ENCODE peak calls at places on chromosomes 7 and 10, in four cellular contexts. One of them, this sample, is unnamed.

GRCh38 chr10:16381083-16381482 is 55.7 kb upstream of the PTER start:
- DNase-seq in GM06990: no peak
- DNase-seq in CD4-positive, CD25-positive, alpha-beta regulatory T cell: no peak
- DNase-seq in left lung: no peak
- DNase-seq in this sample: no peak

GRCh38 chr7:94514917-94515316 is 5.3 kb downstream of the CASD1 start:
- DNase-seq in CD4-positive, CD25-positive, alpha-beta regulatory T cell: no peak
- DNase-seq in left lung: no peak
- DNase-seq in GM06990: no peak
- DNase-seq in this sample: no peak

GRCh38 chr10:37812290-37812689 is 45.1 kb downstream of the ZNF248 start:
- DNase-seq in GM06990: no peak
- DNase-seq in CD4-positive, CD25-positive, alpha-beta regulatory T cell: no peak
- DNase-seq in left lung: no peak
- DNase-seq in this sample: no peak

GRCh38 chr7:568681-569035 is 49.0 kb upstream of the PDGFA start:
- DNase-seq in GM06990: no peak
- DNase-seq in CD4-positive, CD25-positive, alpha-beta regulatory T cell: no peak
- DNase-seq in left lung: no peak
- DNase-seq in this sample: no peak

GRCh38 chr7:64863969-64864368 is 39.1 kb upstream of the ZNF273 start:
- DNase-seq in CD4-positive, CD25-positive, alpha-beta regulatory T cell: no peak
- DNase-seq in GM06990: no peak
- DNase-seq in left lung: no peak
- DNase-seq in this sample: no peak

GRCh38 chr7:37411444-37412034 is 37.1 kb downstream of the ELMO1 start:
- DNase-seq in left lung: no peak
- DNase-seq in GM06990: no peak
- DNase-seq in CD4-positive, CD25-positive, alpha-beta regulatory T cell: no peak
- DNase-seq in this sample: no peak

GRCh38 chr7:33334349-33334748 is 205.0 kb downstream of the BBS9 start:
- DNase-seq in left lung: no peak
- DNase-seq in GM06990: no peak
- DNase-seq in CD4-positive, CD25-positive, alpha-beta regulatory T cell: no peak
- DNase-seq in this sample: peak; percentile 11

GRCh38 chr7:1703475-1704325 is 33.6 kb downstream of the ELFN1 start:
- DNase-seq in left lung: peak; percentile 10
- DNase-seq in CD4-positive, CD25-positive, alpha-beta regulatory T cell: no peak
- DNase-seq in GM06990: no peak
- DNase-seq in this sample: no peak

GRCh38 chr7:66173856-66174255 is 31.3 kb upstream of the TPST1 start:
- DNase-seq in GM06990: no peak
- DNase-seq in left lung: no peak
- DNase-seq in CD4-positive, CD25-positive, alpha-beta regulatory T cell: no peak
- DNase-seq in this sample: no peak

GRCh38 chr10:62502995-62503613 is 128.9 kb downstream of the ZNF365 start:
- DNase-seq in GM06990: no peak
- DNase-seq in left lung: no peak
- DNase-seq in CD4-positive, CD25-positive, alpha-beta regulatory T cell: no peak
- DNase-seq in this sample: no peak

GRCh38 chr7:141012044-141012685 is 2.6 kb downstream of the MRPS33 start:
- DNase-seq in left lung: no peak
- DNase-seq in GM06990: peak; percentile 29
- DNase-seq in CD4-positive, CD25-positive, alpha-beta regulatory T cell: peak; percentile 62
- DNase-seq in this sample: peak; percentile 82

GRCh38 chr7:1492640-1493039 is 11.5 kb downstream of the INTS1 start:
- DNase-seq in GM06990: no peak
- DNase-seq in CD4-positive, CD25-positive, alpha-beta regulatory T cell: no peak
- DNase-seq in left lung: no peak
- DNase-seq in this sample: no peak

GRCh38 chr7:21939136-21939857 is 6.4 kb downstream of the CDCA7L start:
- DNase-seq in GM06990: peak; percentile 45
- DNase-seq in CD4-positive, CD25-positive, alpha-beta regulatory T cell: no peak
- DNase-seq in left lung: no peak
- DNase-seq in this sample: no peak

GRCh38 chr10:79081353-79082034 is 12.7 kb downstream of the ZMIZ1 start:
- DNase-seq in GM06990: no peak
- DNase-seq in left lung: peak; percentile 32
- DNase-seq in CD4-positive, CD25-positive, alpha-beta regulatory T cell: no peak
- DNase-seq in this sample: no peak
- H3K4me3 ChIP-seq in GM06990: no peak overlapping the region
- H3K4me3 ChIP-seq in left lung: no peak overlapping the region
- H3K4me3 ChIP-seq in CD4-positive, CD25-positive, alpha-beta regulatory T cell: no peak overlapping the region
- H3K4me3 ChIP-seq in this sample: no peak overlapping the region

GRCh38 chr7:3760696-3761095 is 459.6 kb downstream of the SDK1 start:
- DNase-seq in CD4-positive, CD25-positive, alpha-beta regulatory T cell: no peak
- DNase-seq in left lung: no peak
- DNase-seq in GM06990: no peak
- DNase-seq in this sample: no peak

GRCh38 chr7:3757059-3757458 is 456.0 kb downstream of the SDK1 start:
- DNase-seq in CD4-positive, CD25-positive, alpha-beta regulatory T cell: no peak
- DNase-seq in left lung: no peak
- DNase-seq in GM06990: no peak
- DNase-seq in this sample: no peak

GRCh38 chr7:3753868-3754267 is 452.8 kb downstream of the SDK1 start:
- DNase-seq in CD4-positive, CD25-positive, alpha-beta regulatory T cell: no peak
- DNase-seq in left lung: no peak
- DNase-seq in GM06990: no peak
- DNase-seq in this sample: no peak

DNA sequence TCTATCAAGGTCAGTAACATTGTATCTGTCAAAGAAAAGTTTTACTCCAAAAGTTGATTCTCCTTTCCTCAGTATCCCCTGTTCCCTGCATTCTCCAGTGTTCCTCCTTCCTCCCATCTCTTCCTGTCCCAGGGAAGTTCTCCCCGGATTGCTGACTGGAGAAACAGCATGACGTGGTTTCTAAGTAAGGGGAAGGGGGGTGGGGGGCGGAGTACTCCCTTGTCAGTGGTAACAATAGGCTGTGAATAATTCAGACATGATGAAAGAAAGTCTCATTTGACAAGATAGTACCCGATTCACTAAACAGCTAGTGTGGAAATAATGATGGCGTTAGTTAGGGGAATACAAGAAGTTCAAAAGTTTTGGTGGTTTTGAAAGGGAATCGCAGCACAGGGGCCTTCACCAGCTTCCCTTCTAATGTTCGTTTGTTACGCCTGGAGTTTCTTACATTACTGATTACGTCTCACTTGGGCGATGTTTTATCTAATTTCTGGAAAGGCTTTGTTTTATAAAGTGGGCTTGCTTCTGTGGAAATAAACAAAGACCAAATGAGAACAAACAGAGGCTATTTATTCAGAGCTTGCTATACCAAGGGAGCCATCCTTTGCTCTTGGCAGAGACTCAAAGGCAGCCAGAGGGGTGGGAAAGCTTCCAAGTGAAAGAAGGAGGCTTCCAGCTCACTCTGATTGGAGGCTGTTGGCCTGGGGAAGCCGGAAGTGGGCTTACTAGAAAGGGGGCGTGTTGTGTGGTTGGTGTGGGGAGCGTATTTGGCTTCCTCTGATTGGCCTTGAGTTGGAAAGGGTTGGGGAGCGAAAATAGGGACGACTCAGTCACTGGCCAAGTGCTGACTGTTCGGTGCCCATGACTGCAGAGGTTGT is 453.7 kb downstream of the SDK1 start:
- DNase-seq in left lung: peak; percentile 39
- DNase-seq in CD4-positive, CD25-positive, alpha-beta regulatory T cell: no peak
- DNase-seq in GM06990: no peak
- DNase-seq in this sample: peak; percentile 15
- H3K4me3 ChIP-seq in left lung: no peak overlapping the region
- H3K4me3 ChIP-seq in CD4-positive, CD25-positive, alpha-beta regulatory T cell: no peak overlapping the region
- H3K4me3 ChIP-seq in GM06990: no peak overlapping the region
- H3K4me3 ChIP-seq in this sample: no peak overlapping the region

DNA sequence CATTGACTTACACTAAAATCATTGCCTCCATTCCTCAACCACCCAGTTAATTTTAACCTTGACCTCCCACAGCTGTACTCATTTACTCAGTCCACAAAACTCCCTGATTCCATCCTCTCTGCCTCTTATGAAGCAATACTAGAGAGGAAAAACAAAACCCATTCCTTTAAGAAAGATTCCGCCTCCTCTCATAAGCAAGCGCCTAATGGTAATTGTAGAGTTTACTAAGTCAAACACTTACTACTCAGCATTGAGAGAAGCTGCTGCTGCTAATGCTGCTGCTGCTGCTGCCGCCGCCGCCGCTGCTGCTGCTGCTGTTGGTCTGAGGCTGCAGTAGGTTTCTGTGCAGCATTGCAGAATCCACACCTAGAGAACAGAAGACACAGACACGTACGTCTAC is 2.1 kb upstream of the ADD3 start:
- DNase-seq in GM06990: no peak
- DNase-seq in CD4-positive, CD25-positive, alpha-beta regulatory T cell: no peak
- DNase-seq in left lung: peak; percentile 40
- DNase-seq in this sample: no peak
- H3K4me3 ChIP-seq in GM06990: no peak overlapping the region
- H3K4me3 ChIP-seq in CD4-positive, CD25-positive, alpha-beta regulatory T cell: no peak overlapping the region
- H3K4me3 ChIP-seq in left lung: no peak overlapping the region
- H3K4me3 ChIP-seq in this sample: no peak overlapping the region

DNA sequence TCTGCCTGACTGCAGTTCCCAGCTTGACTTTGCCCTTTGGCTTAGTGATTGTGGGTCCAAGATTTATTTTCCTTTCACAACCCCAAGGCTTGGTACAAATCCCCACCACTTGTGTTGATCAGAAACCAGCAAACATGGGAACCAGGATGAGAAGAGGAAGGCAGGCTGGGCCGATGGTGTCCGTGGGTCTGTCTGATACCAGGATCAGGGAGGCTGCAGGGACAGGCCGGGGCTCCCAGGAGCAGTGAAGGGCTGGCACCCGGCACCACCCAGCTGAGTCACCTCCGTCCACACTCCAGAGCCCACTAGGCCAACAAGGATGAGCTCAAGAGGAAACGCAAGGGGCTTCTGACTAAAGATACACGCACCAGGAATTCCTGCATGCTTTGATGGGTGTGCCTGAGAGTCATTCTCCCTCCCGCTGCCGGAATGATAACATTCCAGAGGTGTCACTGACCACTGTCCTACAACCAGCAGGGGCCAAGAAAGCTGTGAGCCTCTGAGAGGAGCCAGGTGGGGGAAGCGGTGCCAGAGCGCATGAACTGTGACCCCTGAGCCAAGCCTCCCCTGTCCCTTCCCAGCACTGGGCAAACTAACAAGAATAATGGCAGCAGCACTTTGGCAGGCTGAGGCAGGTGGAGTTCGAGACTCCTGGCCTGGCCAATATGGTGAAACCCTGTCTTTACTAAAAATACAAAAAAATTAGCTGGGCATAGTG is 29.2 kb upstream of the PROSER2 start:
- DNase-seq in CD4-positive, CD25-positive, alpha-beta regulatory T cell: no peak
- DNase-seq in GM06990: no peak
- DNase-seq in left lung: no peak
- DNase-seq in this sample: no peak
- H3K4me3 ChIP-seq in CD4-positive, CD25-positive, alpha-beta regulatory T cell: no peak overlapping the region
- H3K4me3 ChIP-seq in GM06990: no peak overlapping the region
- H3K4me3 ChIP-seq in left lung: no peak overlapping the region
- H3K4me3 ChIP-seq in this sample: no peak overlapping the region

DNA sequence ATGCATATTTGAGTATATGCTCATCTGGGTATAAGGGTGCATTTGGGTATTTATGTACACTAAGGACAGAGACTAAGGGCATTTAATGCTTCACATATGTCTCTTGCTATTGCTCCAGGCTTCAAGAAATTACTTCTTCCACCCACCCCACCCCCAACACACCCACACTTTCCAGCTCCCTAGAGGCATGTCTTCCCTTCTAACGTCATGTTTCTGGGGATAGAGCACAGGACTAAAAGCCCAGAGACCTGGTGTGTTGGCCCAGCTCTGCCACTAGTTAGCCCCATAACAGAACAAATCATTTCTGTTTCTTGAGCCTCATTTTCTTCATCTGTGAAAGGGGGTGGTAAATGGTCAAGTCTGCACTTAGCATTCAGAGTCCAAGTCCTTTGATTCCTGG is 4.4 kb upstream of the ADCYAP1R1 start:
- DNase-seq in left lung: no peak
- DNase-seq in GM06990: no peak
- DNase-seq in CD4-positive, CD25-positive, alpha-beta regulatory T cell: no peak
- DNase-seq in this sample: no peak
- H3K4me3 ChIP-seq in left lung: no peak overlapping the region
- H3K4me3 ChIP-seq in GM06990: no peak overlapping the region
- H3K4me3 ChIP-seq in CD4-positive, CD25-positive, alpha-beta regulatory T cell: no peak overlapping the region
- H3K4me3 ChIP-seq in this sample: no peak overlapping the region

DNA sequence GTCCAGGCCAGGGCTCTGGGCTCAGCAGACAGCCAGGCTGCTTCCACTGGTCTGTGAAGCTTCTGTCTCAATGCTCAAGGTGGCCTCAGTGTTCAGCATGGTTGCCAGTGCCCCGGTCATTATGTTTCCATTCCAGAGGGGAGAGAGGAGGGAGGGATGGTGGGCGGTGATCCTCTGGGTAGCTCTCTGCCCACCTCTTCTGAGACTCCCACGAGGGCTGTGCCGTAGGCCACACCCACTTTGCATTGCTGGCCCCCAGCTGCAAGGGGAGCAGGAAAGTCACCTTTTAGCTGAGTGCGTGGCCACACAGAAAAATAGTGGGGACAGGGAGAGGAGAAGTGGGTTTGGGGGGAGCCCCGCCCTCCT is 42.5 kb downstream of the FOXK1 start:
- DNase-seq in GM06990: no peak
- DNase-seq in CD4-positive, CD25-positive, alpha-beta regulatory T cell: no peak
- DNase-seq in left lung: no peak
- DNase-seq in this sample: no peak
- H3K4me3 ChIP-seq in GM06990: peak overlapping the region; percentile 72
- H3K4me3 ChIP-seq in CD4-positive, CD25-positive, alpha-beta regulatory T cell: peak overlapping the region; percentile 21
- H3K4me3 ChIP-seq in left lung: peak overlapping the region; percentile 39
- H3K4me3 ChIP-seq in this sample: no peak overlapping the region

DNA sequence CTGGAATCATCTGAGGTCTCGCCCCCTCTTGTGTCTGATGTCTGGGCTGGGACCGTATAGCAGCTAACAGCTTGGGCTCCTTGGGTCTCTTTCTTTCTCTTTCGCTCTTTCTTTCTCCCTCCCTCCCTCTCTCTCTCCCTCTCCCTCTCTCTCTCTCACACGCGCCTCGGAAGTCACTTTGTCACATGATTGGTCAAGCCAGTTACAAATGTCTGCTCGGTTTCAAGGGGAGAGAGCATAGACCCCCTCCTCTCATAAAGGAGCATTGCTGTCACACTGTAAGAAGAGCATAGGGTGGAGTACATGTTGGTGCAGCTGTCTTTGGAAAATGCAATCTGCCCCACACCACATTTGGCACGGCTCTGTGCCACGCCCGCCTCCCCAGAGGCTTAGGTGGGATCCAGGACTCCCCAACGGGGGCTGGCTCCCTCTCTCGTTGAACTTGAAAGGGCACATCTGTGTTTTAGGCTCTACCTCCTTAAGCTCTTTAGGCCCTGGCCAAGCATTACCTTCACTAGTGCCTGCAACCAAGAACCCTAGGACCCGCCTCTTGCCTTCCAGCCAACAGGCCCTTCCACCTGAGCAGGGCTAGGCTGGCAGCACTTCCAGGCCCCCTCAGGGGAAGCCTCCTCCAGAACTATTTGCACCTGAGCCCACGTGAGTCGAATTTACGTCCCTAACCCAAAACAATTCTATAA is 61.9 kb upstream of the CACUL1 start:
- DNase-seq in left lung: no peak
- DNase-seq in CD4-positive, CD25-positive, alpha-beta regulatory T cell: no peak
- DNase-seq in GM06990: no peak
- DNase-seq in this sample: no peak
- H3K4me3 ChIP-seq in left lung: no peak overlapping the region
- H3K4me3 ChIP-seq in CD4-positive, CD25-positive, alpha-beta regulatory T cell: no peak overlapping the region
- H3K4me3 ChIP-seq in GM06990: no peak overlapping the region
- H3K4me3 ChIP-seq in this sample: no peak overlapping the region